ENCODE peak calls at places on chromosomes 13 and 19, in six cellular contexts. J is K562, G is hepatocyte, Z is GM23248, X is mammary epithelial cell, T is HCT116. O is an unnamed sample.
A peak's percentile ranks its signal among the peaks of the same experiment; 100 is the strongest.

GRCh38 chr13:107202371-107203023 is 634.6 kb upstream of the ARGLU1 start:
- DNase-seq in J (no peak), G (peak; percentile 17), Z (peak; percentile 76), X (peak; percentile 20), T (no peak), O (no peak)

GRCh38 chr13:73656863-73657262 is 477.3 kb downstream of the KLF12 start:
- DNase-seq in J (no peak), G (no peak), Z (peak; percentile 52), X (peak; percentile 76), T (no peak), O (no peak)

GRCh38 chr19:18980432-18981020 is 39.5 kb upstream of the HOMER3 start:
- DNase-seq in J (no peak), G (no peak), Z (no peak), X (no peak), T (no peak), O (no peak)

GRCh38 chr19:35135389-35135909 is 590 bp upstream of the LGI4 start:
- DNase-seq in J (peak; percentile 86), G (peak; percentile 88), Z (peak; percentile 67), X (no peak), T (peak; percentile 51), O (peak; percentile 88)

GRCh38 chr19:45103625-45104319 is 10.8 kb downstream of the PPP1R37 start:
- DNase-seq in J (no peak), G (peak; percentile 81), Z (no peak), X (no peak), T (no peak), O (peak; percentile 94)

GRCh38 chr19:39206122-39206521 is 2.1 kb upstream of the SYCN start:
- DNase-seq in J (no peak), G (no peak), Z (no peak), X (no peak), T (no peak), O (no peak)

GRCh38 chr19:7427944-7428343 is 60.9 kb downstream of the PEX11G start:
- DNase-seq in J (no peak), G (no peak), Z (no peak), X (no peak), T (no peak), O (no peak)

GRCh38 chr13:90552702-90553101 is 794.8 kb upstream of the MIR17HG start:
- DNase-seq in J (no peak), G (no peak), Z (no peak), X (peak; percentile 10), T (no peak), O (no peak)

GRCh38 chr13:99028890-99029289 is 51.0 kb upstream of the DOCK9 start:
- DNase-seq in J (peak; percentile 60), G (no peak), Z (no peak), X (no peak), T (no peak), O (peak; percentile 16)

GRCh38 chr19:50922316-50922853 is 11.2 kb upstream of the KLK4 start:
- DNase-seq in J (peak; percentile 89), G (peak; percentile 91), Z (peak; percentile 82), X (peak; percentile 77), T (peak; percentile 84), O (peak; percentile 91)

GRCh38 chr13:84653915-84654534 is 771.8 kb upstream of the SLITRK1 start:
- DNase-seq in J (no peak), G (no peak), Z (no peak), X (no peak), T (no peak), O (no peak)

GRCh38 chr19:10105241-10106099 is 692 bp upstream of the PPAN start:
- DNase-seq in J (no peak), G (no peak), Z (peak; percentile 38), X (no peak), T (no peak), O (no peak)

GRCh38 chr19:13164370-13165090 is 14.3 kb downstream of the IER2 start:
- DNase-seq in J (peak; percentile 76), G (peak; percentile 90), Z (peak; percentile 59), X (peak; percentile 75), T (no peak), O (peak; percentile 92)

GRCh38 chr13:25324100-25324499 is 22.7 kb downstream of the NUP58 start:
- DNase-seq in J (no peak), G (no peak), Z (no peak), X (no peak), T (no peak), O (no peak)

GRCh38 chr19:3027981-3028304 is 1.1 kb downstream of the TLE2 start:
- DNase-seq in J (no peak), G (no peak), Z (no peak), X (no peak), T (no peak), O (no peak)

DNA sequence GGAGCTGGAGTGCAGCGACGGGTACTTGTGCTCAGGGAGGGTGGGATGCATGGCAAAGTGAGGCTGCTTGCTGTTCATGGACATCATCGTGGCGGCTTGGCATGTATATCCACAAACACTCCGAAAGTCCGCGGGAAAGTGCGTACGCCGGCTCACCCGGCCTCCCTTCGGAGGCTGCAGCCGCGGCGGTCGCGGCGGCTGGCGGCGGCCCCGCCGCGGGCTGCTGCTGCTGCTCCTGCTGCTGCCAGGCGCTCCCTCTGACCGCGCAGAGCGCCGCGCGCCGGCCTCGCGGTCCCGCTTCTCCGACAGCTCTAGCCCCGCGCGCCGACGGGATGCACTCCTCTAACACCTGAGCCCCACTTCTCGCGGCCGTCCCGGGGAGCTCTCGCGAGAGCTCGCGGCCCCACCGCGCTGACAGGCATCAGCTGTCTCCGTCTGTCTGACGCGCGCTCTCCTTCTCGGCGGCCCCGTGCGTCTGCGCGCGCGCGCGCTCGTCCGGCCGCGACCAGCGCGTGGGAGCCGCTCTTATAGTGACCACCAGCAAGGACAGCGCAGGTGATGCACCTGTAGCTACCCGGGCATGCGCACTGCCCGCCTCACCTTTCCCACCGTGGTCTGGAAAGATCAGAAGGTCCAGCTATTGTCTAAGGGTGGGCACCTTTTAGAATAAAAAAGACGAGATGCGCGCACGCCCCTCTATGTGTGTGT is at the start of gene POU4F1:
- DNase-seq in J (peak; percentile 89), G (peak; percentile 85), Z (no peak), X (peak; percentile 47), T (no peak), O (peak; percentile 93)
- TF ChIP-seq EZH2 in J (no peak), G (peak; percentile 1), Z (no peak), X (no peak), T (no peak), O (peak; percentile 92)

GRCh38 chr13:80685942-80686341 is 345.0 kb upstream of the SPRY2 start:
- DNase-seq in J (no peak), G (no peak), Z (no peak), X (no peak), T (no peak), O (no peak)

GRCh38 chr13:80684525-80685017 is 343.6 kb upstream of the SPRY2 start:
- DNase-seq in J (no peak), G (no peak), Z (no peak), X (no peak), T (no peak), O (no peak)

GRCh38 chr13:80677227-80677626 is 336.3 kb upstream of the SPRY2 start:
- DNase-seq in J (no peak), G (no peak), Z (no peak), X (no peak), T (no peak), O (no peak)

GRCh38 chr13:80679423-80679822 is 338.5 kb upstream of the SPRY2 start:
- DNase-seq in J (no peak), G (no peak), Z (no peak), X (no peak), T (no peak), O (no peak)

GRCh38 chr13:80680786-80681366 is 339.9 kb upstream of the SPRY2 start:
- DNase-seq in J (no peak), G (no peak), Z (no peak), X (no peak), T (no peak), O (no peak)
- TF ChIP-seq EZH2 in J (no peak), G (no peak), Z (no peak), X (no peak), T (no peak), O (no peak)

DNA sequence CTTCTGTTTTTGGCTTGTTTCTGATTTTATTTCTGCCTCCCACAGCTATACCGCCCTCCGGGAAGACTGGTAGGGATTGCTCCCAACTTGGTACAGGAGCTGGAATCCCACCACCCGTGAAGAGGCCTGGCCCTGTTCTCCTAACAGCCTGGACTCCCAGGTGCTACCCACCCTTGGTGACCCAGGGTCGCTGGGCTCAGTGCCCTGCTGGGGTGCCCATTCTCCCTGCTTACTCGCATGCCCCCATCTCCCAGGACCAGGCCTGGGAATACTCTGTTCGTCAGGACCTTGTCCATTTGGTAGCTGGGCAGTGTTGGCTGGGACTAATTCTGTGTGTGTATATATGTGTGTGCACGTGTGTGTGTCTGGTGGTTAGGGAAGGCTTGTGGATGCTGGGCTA is 41.0 kb upstream of the TMTC4 start:
- DNase-seq in J (no peak), G (no peak), Z (no peak), X (no peak), T (no peak), O (no peak)
- TF ChIP-seq EZH2 in J (no peak), G (no peak), Z (no peak), X (no peak), T (no peak), O (no peak)

GRCh38 chr13:78608705-78609463 is 5.5 kb upstream of the POU4F1 start:
- DNase-seq in J (no peak), G (no peak), Z (peak; percentile 42), X (no peak), T (no peak), O (peak; percentile 58)
- TF ChIP-seq EZH2 in J (no peak), G (peak; percentile 100), Z (peak; percentile 42), X (no peak), T (no peak), O (peak; percentile 100)

DNA sequence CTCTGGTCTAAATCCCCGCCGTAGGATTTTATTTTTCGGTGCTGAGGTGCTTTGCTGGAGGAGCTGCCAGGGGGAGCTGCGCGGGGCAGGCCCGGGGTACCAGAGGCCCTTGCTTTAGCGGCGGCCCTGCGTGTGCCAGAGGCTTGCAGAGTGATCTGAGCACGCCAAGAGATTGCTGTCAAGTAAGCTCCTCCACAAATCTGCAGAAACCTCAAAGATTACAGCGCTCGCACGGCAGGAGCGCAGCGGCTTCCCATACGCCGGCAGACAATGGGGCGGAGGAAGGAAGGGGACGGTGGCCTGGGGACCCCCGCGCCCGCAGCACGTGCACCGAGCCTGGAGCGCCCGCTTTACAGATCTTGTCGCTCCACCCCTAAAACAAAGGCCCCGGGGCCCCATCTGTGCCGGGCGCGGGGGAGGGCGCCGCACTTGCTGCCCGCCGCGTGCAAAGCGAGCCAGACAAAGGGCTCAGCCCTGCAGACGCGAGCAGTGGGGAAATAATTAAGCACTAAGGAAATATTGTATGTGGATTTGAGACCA is 9.1 kb upstream of the C19orf12 start:
- DNase-seq in J (no peak), G (peak; percentile 46), Z (peak; percentile 50), X (no peak), T (no peak), O (peak; percentile 71)
- TF ChIP-seq EZH2 in J (no peak), G (no peak), Z (peak; percentile 27), X (no peak), T (no peak), O (no peak)

GRCh38 chr13:112061367-112062046 is 5.4 kb upstream of the SOX1 start:
- DNase-seq in J (no peak), G (no peak), Z (no peak), X (no peak), T (no peak), O (peak; percentile 73)
- TF ChIP-seq EZH2 in J (no peak), G (peak; percentile 66), Z (no peak), X (peak; percentile 61), T (no peak), O (peak; percentile 90)

DNA sequence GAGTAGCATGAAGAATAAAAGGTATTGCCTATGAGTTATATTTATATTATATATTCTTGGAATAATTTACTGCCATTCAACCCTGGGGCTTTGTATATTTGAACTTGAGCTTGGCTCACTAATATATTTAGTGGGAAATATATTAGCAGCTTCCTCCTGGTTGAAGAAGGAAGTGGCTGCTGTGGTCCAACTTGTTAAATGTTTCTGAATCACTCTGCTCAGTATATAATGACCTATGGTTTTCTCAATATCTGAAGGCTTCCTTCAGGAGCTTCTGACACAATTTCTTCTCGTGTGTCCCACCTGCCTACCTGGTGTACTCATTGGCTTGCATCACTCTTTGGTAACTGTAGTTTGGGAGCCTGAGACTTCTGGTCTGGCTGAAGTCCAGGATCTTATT is 646.4 kb downstream of the TBC1D4 start:
- DNase-seq in J (no peak), G (no peak), Z (no peak), X (no peak), T (no peak), O (no peak)
- TF ChIP-seq EZH2 in J (no peak), G (no peak), Z (no peak), X (no peak), T (no peak), O (no peak)